ENCODE peak calls at places on chromosomes 2 and 18, in five cellular contexts. Q is amniotic stem cell; H is Calu3; I is stimulated activated CD4-positive, alpha-beta T cell treated with anti-CD3 and anti-CD28 coated beads, TNF-alpha, amount 100 ng/mL, for 48 hours; F is AG20443. G is an unnamed sample.

GRCh38 chr2:60992985-60993392 is 24.5 kb upstream of the PEX13 start:
- DNase-seq in Q (no peak), H (no peak), I (no peak), F (no peak), G (no peak)

GRCh38 chr2:230779141-230779523 is 66.5 kb downstream of the CAB39 start:
- DNase-seq in Q (no peak), H (no peak), I (no peak), F (no peak), G (no peak)

GRCh38 chr2:239285071-239285931 is 115.5 kb downstream of the HDAC4 start:
- DNase-seq in Q (no peak), H (no peak), I (no peak), F (no peak), G (no peak)

GRCh38 chr2:11796190-11797171 is 50.0 kb downstream of the LPIN1 start:
- DNase-seq in Q (no peak), H (no peak), I (no peak), F (peak; percentile 94), G (no peak)

GRCh38 chr2:229611360-229611759 is 103.0 kb downstream of the DNER start:
- DNase-seq in Q (no peak), H (no peak), I (no peak), F (no peak), G (no peak)

GRCh38 chr2:1744446-1745170 is at the start of gene PXDN:
- DNase-seq in Q (peak; percentile 28), H (no peak), I (no peak), F (peak; percentile 90), G (no peak)

GRCh38 chr18:74411475-74411874 is 45.6 kb downstream of the DIPK1C start:
- DNase-seq in Q (no peak), H (no peak), I (no peak), F (no peak), G (no peak)

GRCh38 chr18:72091369-72091768 is 452.8 kb downstream of the CBLN2 start:
- DNase-seq in Q (no peak), H (no peak), I (no peak), F (no peak), G (no peak)

GRCh38 chr18:10794771-10795170 is 268.9 kb downstream of the NAPG start:
- DNase-seq in Q (no peak), H (no peak), I (no peak), F (no peak), G (no peak)

GRCh38 chr2:208501217-208501616 is 94.6 kb downstream of the PTH2R start:
- DNase-seq in Q (no peak), H (peak; percentile 28), I (no peak), F (no peak), G (no peak)

GRCh38 chr2:236862961-236863728 is 222.5 kb upstream of the COPS8 start:
- DNase-seq in Q (peak; percentile 81), H (no peak), I (no peak), F (peak; percentile 93), G (no peak)